ENCODE peak calls at places on chromosomes 12 and 14, in six cellular contexts. R, J, E, V, S and B are unnamed samples.

GRCh38 chr12:132453361-132454133 is 36.4 kb upstream of the FBRSL1 start:
- DNase-seq in R (no peak), J (peak; percentile 47), E (no peak), V (no peak), S (no peak), B (no peak)

GRCh38 chr12:46442239-46442638 is 69.7 kb upstream of the SLC38A2 start:
- DNase-seq in R (no peak), J (no peak), E (no peak), V (no peak), S (no peak), B (no peak)

GRCh38 chr12:20486233-20486632 is 117.9 kb downstream of the PDE3A start:
- DNase-seq in R (no peak), J (peak; percentile 8), E (no peak), V (no peak), S (no peak), B (no peak)

GRCh38 chr14:79584679-79585078 is 626.6 kb downstream of the DIO2 start:
- DNase-seq in R (no peak), J (no peak), E (no peak), V (no peak), S (no peak), B (no peak)

GRCh38 chr14:104216457-104216856 is 78.1 kb downstream of the KIF26A start:
- DNase-seq in R (no peak), J (no peak), E (no peak), V (no peak), S (peak; percentile 52), B (no peak)

GRCh38 chr14:63492391-63492790 is 50.8 kb downstream of the PPP2R5E start:
- DNase-seq in R (no peak), J (no peak), E (no peak), V (no peak), S (no peak), B (no peak)

GRCh38 chr12:8057839-8058238 is 8.3 kb downstream of the C3AR1 start:
- DNase-seq in R (no peak), J (no peak), E (no peak), V (no peak), S (no peak), B (no peak)

GRCh38 chr12:57739914-57740538 is 1.5 kb upstream of the AGAP2 start:
- DNase-seq in R (no peak), J (peak; percentile 23), E (no peak), V (no peak), S (no peak), B (no peak)

GRCh38 chr12:29782285-29782820 is 1.4 kb downstream of the TMTC1 start:
- DNase-seq in R (no peak), J (peak; percentile 48), E (peak; percentile 61), V (no peak), S (no peak), B (no peak)

GRCh38 chr12:13784504-13784903 is 196.9 kb downstream of the GRIN2B start:
- DNase-seq in R (no peak), J (no peak), E (no peak), V (no peak), S (no peak), B (no peak)

GRCh38 chr14:100669468-100669867 is 57.2 kb upstream of the DLK1 start:
- DNase-seq in R (no peak), J (no peak), E (no peak), V (no peak), S (no peak), B (no peak)

GRCh38 chr12:76375939-76376338 is 27.7 kb upstream of the BBS10 start:
- DNase-seq in R (peak; percentile 9), J (no peak), E (no peak), V (no peak), S (no peak), B (no peak)

GRCh38 chr14:21894003-21894897 is 220.6 kb upstream of the OR4E1 start:
- DNase-seq in R (no peak), J (peak; percentile 52), E (no peak), V (no peak), S (peak; percentile 24), B (peak; percentile 54)

GRCh38 chr12:127293507-127294310 is 973.3 kb upstream of the TMEM132C start:
- DNase-seq in R (no peak), J (peak; percentile 76), E (peak; percentile 66), V (no peak), S (peak; percentile 60), B (no peak)

GRCh38 chr12:96698521-96698920 is 208.5 kb upstream of the NEDD1 start:
- DNase-seq in R (peak; percentile 6), J (no peak), E (no peak), V (no peak), S (no peak), B (no peak)

GRCh38 chr12:6092784-6093722 is 31.4 kb downstream of the VWF start:
- DNase-seq in R (no peak), J (no peak), E (no peak), V (peak; percentile 44), S (no peak), B (no peak)

GRCh38 chr14:59688224-59689170 is 111.9 kb upstream of the CCDC175 start:
- DNase-seq in R (peak; percentile 20), J (peak; percentile 69), E (no peak), V (no peak), S (no peak), B (no peak)

GRCh38 chr14:77844802-77845201 is 44.9 kb downstream of the ADCK1 start:
- DNase-seq in R (no peak), J (no peak), E (no peak), V (no peak), S (no peak), B (no peak)

GRCh38 chr12:93135286-93136239 is 206.5 kb upstream of the EEA1 start:
- DNase-seq in R (peak; percentile 91), J (no peak), E (no peak), V (no peak), S (no peak), B (no peak)

GRCh38 chr12:93139028-93139665 is 210.1 kb upstream of the EEA1 start:
- DNase-seq in R (no peak), J (no peak), E (no peak), V (no peak), S (no peak), B (no peak)

GRCh38 chr12:93136243-93137015 is 207.3 kb upstream of the EEA1 start:
- DNase-seq in R (peak; percentile 35), J (no peak), E (no peak), V (no peak), S (no peak), B (no peak)

GRCh38 chr12:93140309-93140708 is 211.2 kb upstream of the EEA1 start:
- DNase-seq in R (no peak), J (no peak), E (no peak), V (no peak), S (no peak), B (no peak)

DNA sequence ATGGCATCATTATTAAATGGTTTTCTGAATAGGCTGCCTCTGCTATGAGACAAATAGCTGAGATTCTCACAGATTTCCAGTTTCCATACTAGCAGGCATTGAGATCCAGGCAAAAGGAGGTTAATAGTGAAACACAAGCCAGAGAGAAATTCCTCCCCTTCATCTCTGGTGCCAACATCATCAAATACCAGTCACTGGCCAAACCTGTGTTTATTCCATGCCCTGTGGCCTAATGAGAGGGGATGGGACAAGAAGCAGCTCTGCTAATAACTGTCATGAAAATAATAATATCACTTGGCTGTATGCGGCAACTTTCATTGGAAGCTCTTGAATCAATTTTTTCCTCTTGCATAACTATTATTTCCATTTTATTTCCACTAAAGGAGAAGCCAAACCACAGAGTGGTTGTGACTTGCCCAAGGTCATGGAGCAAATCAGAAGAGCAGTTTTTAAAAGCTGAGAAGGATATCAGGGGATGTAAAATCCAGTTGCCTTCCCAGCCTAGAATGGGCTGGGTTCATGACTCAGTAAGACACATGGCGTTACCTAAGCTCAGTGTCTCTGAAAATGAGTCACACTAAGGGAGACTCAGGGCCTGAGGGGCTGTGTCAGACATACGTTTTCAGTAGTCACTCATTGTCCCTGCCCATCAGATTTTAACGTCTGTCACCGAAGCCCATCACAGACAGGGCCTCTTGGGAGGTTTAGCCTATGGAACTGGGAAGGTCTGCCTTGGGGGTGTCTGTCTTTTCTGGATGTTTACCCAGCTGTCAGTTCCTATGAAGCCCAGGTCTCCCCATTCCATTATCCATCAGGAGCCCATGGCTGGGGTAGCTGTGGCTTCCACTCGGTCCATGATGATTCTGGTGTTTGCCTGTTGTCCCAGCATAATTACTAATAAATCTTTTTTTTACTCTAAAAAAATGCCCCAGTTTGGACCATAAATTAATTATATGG is 208.8 kb upstream of the EEA1 start:
- DNase-seq in R (no peak), J (no peak), E (no peak), V (no peak), S (no peak), B (no peak)
- H3K27ac ChIP-seq in R (no peak overlapping the region), J (no peak overlapping the region), E (no peak overlapping the region), V (no peak overlapping the region), S (no peak overlapping the region), B (no peak overlapping the region)

DNA sequence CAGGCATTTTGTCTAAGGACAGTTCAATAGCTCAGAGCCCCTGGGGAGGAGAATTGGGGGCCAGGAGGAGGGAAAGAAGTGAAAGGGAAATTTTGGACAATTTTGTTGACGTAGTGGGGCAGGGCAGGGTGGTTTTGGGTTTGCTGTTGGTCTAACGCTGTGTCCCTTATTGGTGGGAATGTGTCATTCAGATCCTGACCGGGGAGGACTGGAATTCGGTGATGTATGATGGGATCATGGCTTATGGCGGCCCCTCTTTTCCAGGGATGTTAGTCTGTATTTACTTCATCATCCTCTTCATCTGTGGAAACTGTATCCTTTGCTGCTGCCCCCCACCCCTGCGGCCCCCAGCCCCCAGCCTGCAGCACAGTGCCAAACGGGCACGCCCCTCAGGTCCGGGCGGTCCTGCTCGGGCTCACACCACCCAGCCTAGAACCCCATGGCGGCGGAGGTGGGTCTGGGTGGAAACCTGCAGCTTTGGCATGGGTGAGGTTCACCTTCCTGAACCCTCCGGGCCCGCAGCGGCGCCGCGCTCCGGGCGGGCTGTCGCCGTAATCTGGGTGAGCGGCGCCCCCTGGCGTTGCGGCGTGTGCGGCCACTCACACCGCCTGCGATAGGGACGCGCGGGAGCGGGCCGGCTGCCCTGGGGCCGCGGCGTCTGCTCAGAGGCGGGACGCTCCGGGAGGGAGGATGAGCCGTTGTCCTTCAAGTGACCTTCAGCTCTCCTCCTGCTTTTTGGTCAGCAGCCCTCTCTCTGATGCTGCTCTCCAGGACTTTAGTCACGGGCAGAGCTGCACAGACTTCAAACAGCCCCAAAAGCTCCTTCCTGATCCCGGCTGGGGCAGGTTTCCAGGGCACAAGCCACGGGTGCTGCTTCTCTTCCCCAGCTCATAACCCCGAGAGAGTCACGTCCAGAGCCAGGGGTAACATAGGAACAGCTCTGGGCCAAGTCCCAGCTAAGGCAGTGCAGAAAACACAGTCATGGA is 211.8 kb upstream of the FKBP4 start:
- DNase-seq in R (peak; percentile 22), J (peak; percentile 83), E (no peak), V (peak; percentile 77), S (peak; percentile 95), B (peak; percentile 21)
- TF ChIP-seq CTCF in R (peak; percentile 89), J (peak; percentile 94), E (peak; percentile 76), V (peak; percentile 97), S (peak; percentile 96), B (peak; percentile 29)

GRCh38 chr12:120692524-120693033 is 5.6 kb downstream of the MLEC start:
- DNase-seq in R (peak; percentile 70), J (no peak), E (no peak), V (no peak), S (no peak), B (no peak)
- H3K27ac ChIP-seq in R (peak overlapping the region; percentile 72), J (no peak overlapping the region), E (no peak overlapping the region), V (peak overlapping the region; percentile 25), S (no peak overlapping the region), B (no peak overlapping the region)

DNA sequence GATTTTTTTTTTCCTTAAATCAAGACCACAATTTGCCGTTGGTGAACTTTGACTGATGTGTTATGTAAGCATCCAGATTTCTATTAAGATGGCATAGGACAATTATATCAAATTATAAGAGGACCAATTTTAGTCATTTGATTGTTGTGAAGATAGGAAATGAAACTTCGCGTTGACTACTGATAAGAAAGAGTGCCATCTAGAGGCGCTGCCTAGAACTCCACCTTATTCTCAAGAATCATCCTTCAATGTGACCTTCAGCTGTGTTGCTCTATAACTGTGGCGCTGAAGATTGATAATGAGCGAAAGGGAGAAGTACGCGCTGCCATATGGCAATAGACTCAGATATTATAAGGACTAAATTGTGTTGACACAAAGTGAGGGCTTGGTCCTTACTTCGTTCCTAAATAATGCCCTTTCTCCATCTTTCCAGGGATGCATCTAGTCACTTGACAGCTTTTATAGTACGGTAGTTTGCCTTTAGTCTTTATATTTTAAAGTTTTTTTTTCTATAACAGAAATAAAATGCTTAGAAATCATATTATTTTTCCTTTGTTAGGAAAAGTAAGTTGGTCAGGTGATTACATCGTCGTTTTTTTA is 350.8 kb upstream of the STXBP6 start:
- DNase-seq in R (peak; percentile 70), J (peak; percentile 67), E (peak; percentile 72), V (no peak), S (no peak), B (peak; percentile 22)
- TF ChIP-seq CTCF in R (peak; percentile 87), J (peak; percentile 81), E (peak; percentile 79), V (peak; percentile 32), S (peak; percentile 55), B (peak; percentile 34)